ENCODE peak calls at places on chromosomes 11 and 22, in nine cellular contexts. P is OCI-LY7, I is neural progenitor cell, R is HCT116, H is GM23338, A is GM23248, S is hepatocyte, C is MM.1S, L is SK-N-SH. F is an unnamed sample.

GRCh38 chr22:24416095-24416494 is 11.3 kb upstream of the ADORA2A start:
- DNase-seq in I (no peak), L (peak), H (no peak), S (no peak), R (no peak), P (no peak), A (no peak), C (no peak), F (no peak)

GRCh38 chr11:12276356-12276755 is 101.0 kb upstream of the PARVA start:
- DNase-seq in C (no peak), S (no peak), I (no peak), L (no peak), H (no peak), R (no peak), A (no peak), P (no peak), F (no peak)

GRCh38 chr11:78380615-78381029 is 37.0 kb downstream of the GAB2 start:
- DNase-seq in P (no peak), S (no peak), A (peak), I (peak), R (no peak), C (no peak), H (no peak), L (no peak), F (no peak)

GRCh38 chr11:13105237-13105844 is 96.2 kb downstream of the RASSF10 start:
- DNase-seq in L (peak), S (peak), I (no peak), C (no peak), A (no peak), R (no peak), H (no peak), P (no peak), F (no peak)

GRCh38 chr11:10108901-10109665 is 184.9 kb downstream of the SBF2 start:
- DNase-seq in S (peak), R (no peak), I (no peak), L (no peak), C (no peak), A (peak), P (no peak), H (peak), F (no peak)

GRCh38 chr22:27370281-27370680 is 431.3 kb downstream of the MN1 start:
- DNase-seq in R (no peak), L (no peak), P (peak), S (no peak), H (no peak), A (no peak), I (no peak), C (no peak), F (no peak)

GRCh38 chr11:66727282-66727882 is 1.6 kb downstream of the SPTBN2 start:
- DNase-seq in A (peak), R (no peak), L (peak), I (peak), P (peak), H (peak), C (peak), S (peak), F (peak)

GRCh38 chr11:15911377-15912044 is 444.8 kb downstream of the SOX6 start:
- DNase-seq in I (no peak), C (no peak), P (no peak), L (no peak), S (peak), A (no peak), R (no peak), H (no peak), F (no peak)

GRCh38 chr11:115524572-115524971 is 20.4 kb upstream of the CADM1 start:
- DNase-seq in S (no peak), L (no peak), C (no peak), P (no peak), R (no peak), H (no peak), I (no peak), A (no peak), F (no peak)

GRCh38 chr22:42855211-42855610 is 1.9 kb downstream of the ARFGAP3 start:
- DNase-seq in L (no peak), S (no peak), C (no peak), H (no peak), P (no peak), R (no peak), I (no peak), A (peak), F (no peak)

GRCh38 chr11:119093666-119093950 is 8.0 kb downstream of the DPAGT1 start:
- DNase-seq in A (no peak), L (no peak), I (no peak), S (no peak), P (no peak), C (no peak), R (no peak), H (no peak), F (no peak)

GRCh38 chr11:78147807-78148206 is 8.4 kb upstream of the ALG8 start:
- DNase-seq in A (no peak), C (no peak), S (no peak), H (no peak), R (no peak), L (no peak), P (no peak), I (no peak), F (no peak)

GRCh38 chr11:112881461-112881860 is 79.8 kb upstream of the NCAM1 start:
- DNase-seq in R (no peak), A (peak), I (peak), C (no peak), H (peak), L (peak), S (peak), P (no peak), F (no peak)

GRCh38 chr11:124643605-124644425 is 21.2 kb downstream of the TBRG1 start:
- DNase-seq in H (no peak), L (no peak), I (no peak), R (no peak), A (peak), S (no peak), C (no peak), P (no peak), F (no peak)

GRCh38 chr11:8597182-8597581 is 3.2 kb upstream of the STK33 start:
- DNase-seq in C (no peak), S (no peak), H (no peak), R (no peak), L (no peak), A (peak), I (no peak), P (no peak), F (peak)

GRCh38 chr22:44363214-44363979 is 50.6 kb upstream of the SHISAL1 start:
- DNase-seq in I (no peak), S (peak), R (no peak), A (peak), C (no peak), H (no peak), L (peak), P (no peak), F (peak)

GRCh38 chr11:7643323-7643722 is 30.0 kb downstream of the CYB5R2 start:
- DNase-seq in L (no peak), C (no peak), A (no peak), H (no peak), S (no peak), R (no peak), P (no peak), I (peak), F (no peak)

GRCh38 chr22:36227396-36227795 is 11.9 kb downstream of the APOL2 start:
- DNase-seq in L (no peak), I (no peak), P (no peak), R (no peak), S (no peak), A (no peak), H (no peak), C (no peak), F (no peak)

GRCh38 chr22:31496735-31497146 is 405 bp downstream of the SFI1 start:
- DNase-seq in P (peak), S (peak), A (peak), H (no peak), C (no peak), I (no peak), R (no peak), L (no peak), F (no peak)

GRCh38 chr11:17405232-17406005 is 17.0 kb upstream of the KCNJ11 start:
- DNase-seq in R (peak), A (peak), P (no peak), H (peak), I (peak), C (peak), S (peak), L (peak), F (peak)

GRCh38 chr11:34356576-34356917 is 1.3 kb downstream of the ABTB2 start:
- DNase-seq in S (peak), H (peak), R (no peak), A (peak), C (no peak), I (peak), L (no peak), P (no peak), F (no peak)

GRCh38 chr11:40986320-40986719 is 473.1 kb downstream of the LRRC4C start:
- DNase-seq in A (no peak), R (no peak), H (no peak), P (no peak), L (no peak), C (no peak), I (no peak), S (no peak), F (no peak)

GRCh38 chr11:122803306-122803705 is 35.0 kb upstream of the CRTAM start:
- DNase-seq in I (no peak), P (no peak), S (no peak), C (no peak), A (peak), H (no peak), R (no peak), L (no peak), F (peak)

GRCh38 chr11:62104001-62104400 is 19.8 kb upstream of the INCENP start:
- DNase-seq in L (no peak), S (no peak), H (no peak), A (peak), I (no peak), R (no peak), P (no peak), C (no peak), F (no peak)

GRCh38 chr11:62103141-62103540 is 20.7 kb upstream of the INCENP start:
- DNase-seq in H (no peak), L (no peak), R (no peak), I (no peak), P (no peak), C (no peak), S (no peak), A (no peak), F (no peak)

GRCh38 chr11:62108017-62108750 is 15.6 kb upstream of the INCENP start:
- DNase-seq in P (peak), I (peak), A (peak), R (peak), S (peak), C (peak), H (peak), L (peak), F (peak)

GRCh38 chr11:62104816-62105610 is 18.8 kb upstream of the INCENP start:
- DNase-seq in I (no peak), S (no peak), C (no peak), A (peak), H (no peak), L (no peak), R (no peak), P (no peak), F (no peak)

GRCh38 chr11:62105611-62106245 is 18.1 kb upstream of the INCENP start:
- DNase-seq in L (no peak), C (no peak), A (peak), R (no peak), I (no peak), H (no peak), P (no peak), S (no peak), F (no peak)
- H3K4me2 ChIP-seq in L (no peak), C (peak), A (peak), R (no peak), I (no peak), H (no peak), P (no peak), S (no peak), F (no peak)

DNA sequence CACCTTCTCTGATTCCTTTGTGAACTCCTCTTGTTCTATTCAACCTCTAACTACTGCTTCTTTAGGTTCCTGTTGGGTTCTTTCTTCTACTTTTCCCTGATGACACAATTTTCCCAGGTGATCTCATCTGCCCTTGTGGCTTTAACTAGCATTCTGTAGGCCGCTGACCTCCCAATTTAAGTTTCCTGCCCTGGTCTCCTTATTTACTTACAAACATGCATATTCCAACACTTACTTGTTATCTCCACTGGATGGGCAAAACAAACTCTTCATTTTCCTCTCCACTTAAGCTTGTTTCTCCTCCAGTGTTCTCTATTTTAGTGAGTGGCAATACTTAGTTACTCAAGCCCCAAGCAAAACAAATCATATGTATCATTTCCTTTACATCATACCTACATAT is 734.5 kb downstream of the METTL15 start:
- DNase-seq in H (no peak), S (no peak), C (no peak), P (no peak), R (no peak), I (no peak), L (no peak), A (peak), F (no peak)
- TF ChIP-seq EZH2phosphoT487 in H (no peak), S (no peak), C (no peak), P (no peak), R (no peak), I (no peak), L (no peak), A (no peak), F (no peak)

GRCh38 chr11:47451436-47451835 is 2.5 kb upstream of the RAPSN start:
- DNase-seq in S (no peak), R (no peak), A (no peak), H (no peak), P (no peak), C (no peak), L (no peak), I (no peak), F (no peak)

GRCh38 chr11:47451990-47452389 is 3.1 kb upstream of the RAPSN start:
- DNase-seq in P (no peak), C (no peak), A (no peak), R (no peak), S (no peak), L (no peak), H (no peak), I (no peak), F (no peak)

GRCh38 chr11:47449541-47449940 is 605 bp upstream of the RAPSN start:
- DNase-seq in R (no peak), S (no peak), I (no peak), H (no peak), A (no peak), C (no peak), L (peak), P (no peak), F (no peak)

GRCh38 chr11:47448566-47449427 is at the start of gene RAPSN:
- DNase-seq in H (no peak), I (no peak), L (no peak), A (no peak), P (no peak), S (no peak), C (no peak), R (no peak), F (no peak)

GRCh38 chr11:47453365-47453764 is 4.4 kb upstream of the RAPSN start:
- DNase-seq in H (no peak), P (peak), R (no peak), L (no peak), C (no peak), S (no peak), A (no peak), I (no peak), F (no peak)
- H3K4me2 ChIP-seq in H (no peak), P (no peak), R (no peak), L (no peak), C (no peak), S (no peak), A (no peak), I (no peak), F (no peak)

GRCh38 chr11:72519220-72519881 is 85.0 kb upstream of the CLPB start:
- DNase-seq in P (no peak), H (no peak), C (no peak), S (no peak), R (no peak), L (peak), I (no peak), A (peak), F (no peak)
- TF ChIP-seq EZH2phosphoT487 in P (no peak), H (no peak), C (no peak), S (no peak), R (no peak), L (no peak), I (no peak), A (no peak), F (no peak)

DNA sequence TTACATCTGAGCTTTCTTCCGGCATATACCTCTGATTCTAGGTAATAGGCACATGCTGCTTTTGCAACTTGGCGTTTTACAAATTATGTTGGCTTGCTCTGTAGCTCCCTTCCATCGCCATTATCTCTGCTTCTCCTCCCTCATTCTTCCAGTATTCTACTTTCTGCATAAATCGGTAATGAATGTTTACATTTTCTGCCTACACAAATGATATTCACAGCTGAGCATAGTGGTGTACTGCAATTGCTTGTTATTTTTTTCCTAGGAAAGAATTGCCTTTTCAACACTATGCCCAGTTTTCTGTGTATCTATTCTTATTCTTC is 18.9 kb downstream of the MED15 start:
- DNase-seq in A (no peak), P (no peak), H (no peak), R (no peak), S (no peak), L (no peak), C (no peak), I (no peak), F (no peak)
- H3K4me2 ChIP-seq in A (peak), P (no peak), H (no peak), R (peak), S (no peak), L (peak), C (no peak), I (no peak), F (peak)

GRCh38 chr11:36130401-36130800 is 158.8 kb downstream of the COMMD9 start:
- DNase-seq in A (peak), L (no peak), I (no peak), H (no peak), C (no peak), R (no peak), P (no peak), S (no peak), F (peak)

GRCh38 chr11:36129955-36130354 is 159.3 kb downstream of the COMMD9 start:
- DNase-seq in C (no peak), H (no peak), P (no peak), I (no peak), S (no peak), R (no peak), L (no peak), A (no peak), F (no peak)

GRCh38 chr11:36135062-36135461 is 154.2 kb downstream of the COMMD9 start:
- DNase-seq in I (no peak), S (no peak), L (no peak), P (no peak), R (no peak), C (no peak), H (no peak), A (no peak), F (no peak)

GRCh38 chr11:36132940-36133339 is 156.3 kb downstream of the COMMD9 start:
- DNase-seq in A (no peak), L (no peak), R (no peak), I (no peak), C (no peak), P (no peak), H (no peak), S (no peak), F (peak)

DNA sequence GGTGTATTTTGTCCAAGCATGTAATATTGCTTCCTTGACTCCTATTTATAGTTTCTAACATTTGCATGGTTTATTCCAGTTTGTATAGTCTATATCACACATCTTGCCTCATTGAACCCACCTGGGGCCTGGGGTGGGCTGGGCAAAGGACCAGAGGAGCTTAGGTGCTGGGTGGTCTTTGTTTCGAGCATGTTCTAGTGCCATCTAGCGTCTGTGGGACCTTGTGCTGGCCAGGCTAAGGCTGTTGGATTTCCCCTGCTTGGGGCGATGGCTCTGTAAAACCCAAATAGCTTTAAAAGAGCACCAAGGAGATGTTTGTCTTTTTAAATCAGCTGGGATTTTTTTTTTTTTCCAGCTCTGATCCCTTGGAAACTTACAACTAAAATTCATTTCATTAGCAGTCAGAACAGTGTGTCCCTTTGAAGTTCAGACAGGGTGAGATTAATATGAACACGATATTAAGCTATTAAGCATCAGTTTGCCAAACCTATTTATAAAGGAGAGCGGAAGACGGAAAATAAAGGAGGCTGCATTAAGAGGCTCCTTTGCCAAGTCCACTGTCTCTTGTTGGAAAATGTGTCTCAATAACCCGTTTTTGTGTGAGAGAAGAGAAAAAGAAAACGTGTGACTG is 157.4 kb downstream of the COMMD9 start:
- DNase-seq in I (peak), L (peak), R (no peak), A (peak), P (peak), S (peak), H (peak), C (peak), F (peak)
- TF ChIP-seq EZH2phosphoT487 in I (no peak), L (no peak), R (no peak), A (no peak), P (no peak), S (no peak), H (no peak), C (no peak), F (no peak)

DNA sequence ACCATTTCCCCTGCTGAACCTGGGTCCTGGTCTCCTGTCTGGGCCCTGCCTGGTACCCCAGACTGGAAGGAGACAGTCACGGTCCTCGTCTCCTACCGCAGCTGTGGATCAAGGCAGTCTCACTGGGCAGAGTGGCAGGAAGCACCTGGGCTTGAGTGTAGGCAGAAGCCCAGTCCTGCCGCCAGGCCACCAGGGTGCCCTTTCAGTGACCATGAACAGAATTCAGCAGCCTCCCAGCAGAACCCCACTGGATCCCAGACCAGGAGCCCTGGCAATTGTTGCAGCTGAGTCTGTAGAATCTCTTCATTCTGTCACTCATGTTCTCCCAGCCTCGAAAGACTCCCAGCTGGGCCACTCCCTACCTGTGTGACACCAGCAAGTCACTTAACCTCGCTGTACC is 25.5 kb upstream of the CREB3L1 start:
- DNase-seq in H (no peak), C (no peak), R (no peak), I (no peak), A (no peak), P (no peak), L (no peak), S (no peak), F (no peak)
- H3K4me2 ChIP-seq in H (no peak), C (no peak), R (no peak), I (no peak), A (no peak), P (no peak), L (no peak), S (peak), F (no peak)

GRCh38 chr11:63670077-63670737 is 969 bp downstream of the ATL3 start:
- DNase-seq in R (no peak), P (peak), L (no peak), A (peak), S (no peak), I (no peak), C (no peak), H (no peak), F (peak)

GRCh38 chr11:63670738-63671321 is 346 bp downstream of the ATL3 start:
- DNase-seq in H (peak), S (peak), L (peak), A (peak), I (peak), P (peak), C (peak), R (no peak), F (peak)

GRCh38 chr11:63667993-63668392 is 3.2 kb downstream of the ATL3 start:
- DNase-seq in H (no peak), I (no peak), R (peak), A (peak), C (no peak), P (no peak), L (no peak), S (peak), F (peak)

GRCh38 chr11:63666874-63667273 is 4.3 kb downstream of the ATL3 start:
- DNase-seq in R (no peak), I (no peak), H (no peak), L (no peak), C (no peak), P (no peak), S (no peak), A (peak), F (no peak)

DNA sequence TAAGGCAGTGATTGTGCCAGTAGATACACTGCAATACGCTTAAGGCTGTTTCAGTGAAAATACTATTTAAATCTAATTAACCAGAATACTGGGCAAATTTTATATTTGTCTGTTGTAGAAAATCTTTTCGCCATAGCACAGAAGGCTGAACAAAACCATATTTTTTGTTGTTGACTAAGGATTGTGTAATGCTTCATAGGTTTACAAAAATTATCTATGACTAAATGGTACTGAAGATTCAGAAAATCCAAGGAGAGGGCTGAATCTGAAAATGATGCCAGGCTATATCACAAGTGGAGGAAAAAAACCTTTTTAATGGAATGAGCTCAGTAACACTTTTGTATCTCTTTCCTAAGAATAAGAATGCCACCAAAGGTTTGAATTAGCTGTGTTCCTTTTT is 2.8 kb downstream of the ATL3 start:
- DNase-seq in R (no peak), C (no peak), S (no peak), I (no peak), P (no peak), H (no peak), A (peak), L (no peak), F (no peak)
- TF ChIP-seq EZH2phosphoT487 in R (no peak), C (no peak), S (no peak), I (no peak), P (no peak), H (no peak), A (no peak), L (no peak), F (no peak)

F was measured in PC-3.